ENCODE peak calls at places on chromosomes 7 and 10, in six cellular contexts. One of them, this sample, is unnamed.

GRCh38 chr7:151047979-151048763 is at the start of gene ASIC3:
- DNase-seq in activated naive CD4-positive, alpha-beta T cell treated with Interleukin-2 at 50 U/mL for 16 hours: no peak
- DNase-seq in lower leg skin: no peak
- DNase-seq in sciatic nerve: no peak
- DNase-seq in epithelial cell of prostate: no peak
- DNase-seq in ELF-1: no peak
- DNase-seq in this sample: no peak

GRCh38 chr10:118047363-118047719 is 600 bp upstream of the RAB11FIP2 start:
- DNase-seq in activated naive CD4-positive, alpha-beta T cell treated with Interleukin-2 at 50 U/mL for 16 hours: no peak
- DNase-seq in lower leg skin: no peak
- DNase-seq in sciatic nerve: peak
- DNase-seq in epithelial cell of prostate: no peak
- DNase-seq in ELF-1: no peak
- DNase-seq in this sample: peak

GRCh38 chr10:131047501-131047900 is 264.0 kb downstream of the TCERG1L start:
- DNase-seq in activated naive CD4-positive, alpha-beta T cell treated with Interleukin-2 at 50 U/mL for 16 hours: no peak
- DNase-seq in lower leg skin: peak
- DNase-seq in sciatic nerve: no peak
- DNase-seq in epithelial cell of prostate: no peak
- DNase-seq in ELF-1: no peak
- DNase-seq in this sample: no peak

GRCh38 chr10:27360581-27361172 is 120.1 kb upstream of the ACBD5 start:
- DNase-seq in activated naive CD4-positive, alpha-beta T cell treated with Interleukin-2 at 50 U/mL for 16 hours: peak
- DNase-seq in lower leg skin: peak
- DNase-seq in sciatic nerve: peak
- DNase-seq in epithelial cell of prostate: no peak
- DNase-seq in ELF-1: peak
- DNase-seq in this sample: peak

GRCh38 chr10:132456881-132457280 is 59.9 kb downstream of the PWWP2B start:
- DNase-seq in activated naive CD4-positive, alpha-beta T cell treated with Interleukin-2 at 50 U/mL for 16 hours: no peak
- DNase-seq in lower leg skin: no peak
- DNase-seq in sciatic nerve: peak
- DNase-seq in epithelial cell of prostate: no peak
- DNase-seq in ELF-1: no peak
- DNase-seq in this sample: no peak

GRCh38 chr7:124257638-124258308 is 224.9 kb upstream of the TMEM229A start:
- DNase-seq in activated naive CD4-positive, alpha-beta T cell treated with Interleukin-2 at 50 U/mL for 16 hours: no peak
- DNase-seq in lower leg skin: no peak
- DNase-seq in sciatic nerve: no peak
- DNase-seq in epithelial cell of prostate: no peak
- DNase-seq in ELF-1: no peak
- DNase-seq in this sample: no peak

GRCh38 chr10:43038783-43039628 is 37.9 kb upstream of the RET start:
- DNase-seq in activated naive CD4-positive, alpha-beta T cell treated with Interleukin-2 at 50 U/mL for 16 hours: no peak
- DNase-seq in lower leg skin: peak
- DNase-seq in sciatic nerve: no peak
- DNase-seq in epithelial cell of prostate: no peak
- DNase-seq in ELF-1: no peak
- DNase-seq in this sample: peak

GRCh38 chr10:103676851-103677417 is 178.4 kb downstream of the SH3PXD2A start:
- DNase-seq in activated naive CD4-positive, alpha-beta T cell treated with Interleukin-2 at 50 U/mL for 16 hours: no peak
- DNase-seq in lower leg skin: peak
- DNase-seq in sciatic nerve: peak
- DNase-seq in epithelial cell of prostate: no peak
- DNase-seq in ELF-1: peak
- DNase-seq in this sample: peak

GRCh38 chr10:36542493-36542892 is 582.9 kb upstream of the ANKRD30A start:
- DNase-seq in activated naive CD4-positive, alpha-beta T cell treated with Interleukin-2 at 50 U/mL for 16 hours: no peak
- DNase-seq in lower leg skin: no peak
- DNase-seq in sciatic nerve: no peak
- DNase-seq in epithelial cell of prostate: no peak
- DNase-seq in ELF-1: no peak
- DNase-seq in this sample: no peak

GRCh38 chr7:50531928-50532327 is 33.3 kb downstream of the DDC start:
- DNase-seq in activated naive CD4-positive, alpha-beta T cell treated with Interleukin-2 at 50 U/mL for 16 hours: no peak
- DNase-seq in lower leg skin: no peak
- DNase-seq in sciatic nerve: no peak
- DNase-seq in epithelial cell of prostate: no peak
- DNase-seq in ELF-1: no peak
- DNase-seq in this sample: no peak

GRCh38 chr7:46493196-46493595 is 572.1 kb upstream of the IGFBP3 start:
- DNase-seq in activated naive CD4-positive, alpha-beta T cell treated with Interleukin-2 at 50 U/mL for 16 hours: no peak
- DNase-seq in lower leg skin: no peak
- DNase-seq in sciatic nerve: no peak
- DNase-seq in epithelial cell of prostate: no peak
- DNase-seq in ELF-1: no peak
- DNase-seq in this sample: no peak

GRCh38 chr10:11192304-11193018 is 174.8 kb downstream of the CELF2 start:
- DNase-seq in activated naive CD4-positive, alpha-beta T cell treated with Interleukin-2 at 50 U/mL for 16 hours: no peak
- DNase-seq in lower leg skin: no peak
- DNase-seq in sciatic nerve: no peak
- DNase-seq in epithelial cell of prostate: no peak
- DNase-seq in ELF-1: no peak
- DNase-seq in this sample: no peak

GRCh38 chr10:77823811-77824542 is 102.6 kb downstream of the DLG5 start:
- DNase-seq in activated naive CD4-positive, alpha-beta T cell treated with Interleukin-2 at 50 U/mL for 16 hours: no peak
- DNase-seq in lower leg skin: no peak
- DNase-seq in sciatic nerve: no peak
- DNase-seq in epithelial cell of prostate: no peak
- DNase-seq in ELF-1: no peak
- DNase-seq in this sample: no peak

GRCh38 chr7:158821173-158822021 is 7.9 kb downstream of the ESYT2 start:
- DNase-seq in activated naive CD4-positive, alpha-beta T cell treated with Interleukin-2 at 50 U/mL for 16 hours: no peak
- DNase-seq in lower leg skin: no peak
- DNase-seq in sciatic nerve: no peak
- DNase-seq in epithelial cell of prostate: peak
- DNase-seq in ELF-1: peak
- DNase-seq in this sample: no peak

GRCh38 chr7:66790219-66790618 is 49.7 kb downstream of the RABGEF1 start:
- DNase-seq in activated naive CD4-positive, alpha-beta T cell treated with Interleukin-2 at 50 U/mL for 16 hours: no peak
- DNase-seq in lower leg skin: no peak
- DNase-seq in sciatic nerve: no peak
- DNase-seq in epithelial cell of prostate: no peak
- DNase-seq in ELF-1: no peak
- DNase-seq in this sample: no peak

GRCh38 chr10:16923309-16923708 is 106.1 kb upstream of the RSU1 start:
- DNase-seq in activated naive CD4-positive, alpha-beta T cell treated with Interleukin-2 at 50 U/mL for 16 hours: no peak
- DNase-seq in lower leg skin: no peak
- DNase-seq in sciatic nerve: no peak
- DNase-seq in epithelial cell of prostate: no peak
- DNase-seq in ELF-1: no peak
- DNase-seq in this sample: no peak

GRCh38 chr10:112559328-112559727 is 112.3 kb downstream of the VTI1A start:
- DNase-seq in activated naive CD4-positive, alpha-beta T cell treated with Interleukin-2 at 50 U/mL for 16 hours: no peak
- DNase-seq in lower leg skin: no peak
- DNase-seq in sciatic nerve: no peak
- DNase-seq in epithelial cell of prostate: no peak
- DNase-seq in ELF-1: no peak
- DNase-seq in this sample: no peak

GRCh38 chr10:28179490-28180099 is 123.3 kb downstream of the MPP7 start:
- DNase-seq in activated naive CD4-positive, alpha-beta T cell treated with Interleukin-2 at 50 U/mL for 16 hours: no peak
- DNase-seq in lower leg skin: no peak
- DNase-seq in sciatic nerve: no peak
- DNase-seq in epithelial cell of prostate: no peak
- DNase-seq in ELF-1: no peak
- DNase-seq in this sample: peak

GRCh38 chr7:92809397-92810241 is 26.8 kb downstream of the CDK6 start:
- DNase-seq in activated naive CD4-positive, alpha-beta T cell treated with Interleukin-2 at 50 U/mL for 16 hours: peak
- DNase-seq in lower leg skin: no peak
- DNase-seq in sciatic nerve: no peak
- DNase-seq in epithelial cell of prostate: peak
- DNase-seq in ELF-1: peak
- DNase-seq in this sample: peak

GRCh38 chr10:35632027-35632426 is 10.1 kb downstream of the FZD8 start:
- DNase-seq in activated naive CD4-positive, alpha-beta T cell treated with Interleukin-2 at 50 U/mL for 16 hours: no peak
- DNase-seq in lower leg skin: peak
- DNase-seq in sciatic nerve: no peak
- DNase-seq in epithelial cell of prostate: no peak
- DNase-seq in ELF-1: no peak
- DNase-seq in this sample: no peak

GRCh38 chr10:6409982-6410694 is 169.9 kb downstream of the PRKCQ start:
- DNase-seq in activated naive CD4-positive, alpha-beta T cell treated with Interleukin-2 at 50 U/mL for 16 hours: peak
- DNase-seq in lower leg skin: no peak
- DNase-seq in sciatic nerve: no peak
- DNase-seq in epithelial cell of prostate: no peak
- DNase-seq in ELF-1: peak
- DNase-seq in this sample: peak

GRCh38 chr10:132684164-132684891 is 101.6 kb downstream of the NKX6-2 start:
- DNase-seq in activated naive CD4-positive, alpha-beta T cell treated with Interleukin-2 at 50 U/mL for 16 hours: peak
- DNase-seq in lower leg skin: peak
- DNase-seq in sciatic nerve: peak
- DNase-seq in epithelial cell of prostate: peak
- DNase-seq in ELF-1: no peak
- DNase-seq in this sample: peak

GRCh38 chr7:8290645-8291308 is 28.8 kb upstream of the ICA1 start:
- DNase-seq in activated naive CD4-positive, alpha-beta T cell treated with Interleukin-2 at 50 U/mL for 16 hours: no peak
- DNase-seq in lower leg skin: no peak
- DNase-seq in sciatic nerve: no peak
- DNase-seq in epithelial cell of prostate: no peak
- DNase-seq in ELF-1: peak
- DNase-seq in this sample: no peak

GRCh38 chr7:129845972-129846327 is 106.8 kb downstream of the UBE2H start:
- DNase-seq in activated naive CD4-positive, alpha-beta T cell treated with Interleukin-2 at 50 U/mL for 16 hours: no peak
- DNase-seq in lower leg skin: peak
- DNase-seq in sciatic nerve: no peak
- DNase-seq in epithelial cell of prostate: peak
- DNase-seq in ELF-1: no peak
- DNase-seq in this sample: no peak

GRCh38 chr10:48523820-48524758 is 80.8 kb downstream of the ARHGAP22 start:
- DNase-seq in activated naive CD4-positive, alpha-beta T cell treated with Interleukin-2 at 50 U/mL for 16 hours: no peak
- DNase-seq in lower leg skin: peak
- DNase-seq in sciatic nerve: peak
- DNase-seq in epithelial cell of prostate: no peak
- DNase-seq in ELF-1: peak
- DNase-seq in this sample: no peak

GRCh38 chr7:101173752-101174244 is 6.3 kb downstream of the NAT16 start:
- DNase-seq in activated naive CD4-positive, alpha-beta T cell treated with Interleukin-2 at 50 U/mL for 16 hours: peak
- DNase-seq in lower leg skin: no peak
- DNase-seq in sciatic nerve: no peak
- DNase-seq in epithelial cell of prostate: no peak
- DNase-seq in ELF-1: peak
- DNase-seq in this sample: no peak

GRCh38 chr10:101617102-101617823 is 29.1 kb downstream of the DPCD start:
- DNase-seq in activated naive CD4-positive, alpha-beta T cell treated with Interleukin-2 at 50 U/mL for 16 hours: no peak
- DNase-seq in lower leg skin: no peak
- DNase-seq in sciatic nerve: no peak
- DNase-seq in epithelial cell of prostate: no peak
- DNase-seq in ELF-1: peak
- DNase-seq in this sample: no peak